ENCODE peak calls at places on chromosomes 3 and 15, in five cellular contexts. L is MM.1S, M is GM12878, B is endodermal cell, H is uterus. D is an unnamed sample. For H3K4me1, the result is how much of the 10 kb centered on the place peaks cover.

GRCh38 chr15:93708721-93709120 is 522.6 kb upstream of the MCTP2 start:
- DNase-seq in H (no peak), L (no peak), B (no peak), M (no peak), D (no peak)

GRCh38 chr15:96135166-96136093 is 195.1 kb upstream of the NR2F2 start:
- DNase-seq in L (no peak), M (no peak), B (no peak), H (no peak), D (no peak)

GRCh38 chr3:111810909-111811308 is 48.2 kb upstream of the PHLDB2 start:
- DNase-seq in H (no peak), L (no peak), B (no peak), M (no peak), D (no peak)

GRCh38 chr15:45704329-45705249 is 69.8 kb downstream of the SQOR start:
- DNase-seq in L (no peak), B (peak), H (peak), M (no peak), D (no peak)

GRCh38 chr3:8529197-8529637 is 27.6 kb downstream of the LMCD1 start:
- DNase-seq in L (no peak), B (peak), M (no peak), H (peak), D (no peak)

GRCh38 chr15:90004671-90005070 is 3.5 kb downstream of the ZNF710 start:
- DNase-seq in M (no peak), B (no peak), L (no peak), H (no peak), D (peak)

GRCh38 chr3:1677576-1678164 is 421.0 kb upstream of the CNTN4 start:
- DNase-seq in B (no peak), M (no peak), L (no peak), H (no peak), D (no peak)

GRCh38 chr3:165852150-165852549 is 14.9 kb upstream of the BCHE start:
- DNase-seq in L (no peak), M (no peak), B (no peak), H (no peak), D (no peak)

GRCh38 chr15:96329403-96329981 is 1.0 kb upstream of the NR2F2 start:
- DNase-seq in B (no peak), H (peak), L (no peak), M (no peak), D (no peak)

GRCh38 chr15:57861039-57861638 is 154.6 kb downstream of the POLR2M start:
- DNase-seq in M (peak), B (no peak), L (peak), H (no peak), D (no peak)

GRCh38 chr3:142240708-142241107 is 15.3 kb upstream of the GK5 start:
- DNase-seq in L (no peak), H (no peak), B (no peak), M (no peak), D (no peak)

GRCh38 chr3:53145109-53146077 is 15.2 kb upstream of the RFT1 start:
- DNase-seq in B (no peak), L (no peak), M (no peak), H (no peak), D (no peak)
- H3K4me1 ChIP-seq in B (under half), L (under half), M (under half), H (under half), D (under half)

GRCh38 chr3:107986505-107986904 is 104.3 kb downstream of the CD47 start:
- DNase-seq in M (no peak), B (no peak), L (no peak), H (no peak), D (no peak)

GRCh38 chr3:107985496-107985895 is 105.3 kb downstream of the CD47 start:
- DNase-seq in M (peak), B (no peak), H (no peak), L (no peak), D (no peak)

GRCh38 chr3:107988464-107989156 is 102.2 kb downstream of the CD47 start:
- DNase-seq in H (no peak), B (no peak), M (no peak), L (no peak), D (no peak)

GRCh38 chr3:107989651-107990050 is 101.2 kb downstream of the CD47 start:
- DNase-seq in H (no peak), M (no peak), L (no peak), B (no peak), D (no peak)

DNA sequence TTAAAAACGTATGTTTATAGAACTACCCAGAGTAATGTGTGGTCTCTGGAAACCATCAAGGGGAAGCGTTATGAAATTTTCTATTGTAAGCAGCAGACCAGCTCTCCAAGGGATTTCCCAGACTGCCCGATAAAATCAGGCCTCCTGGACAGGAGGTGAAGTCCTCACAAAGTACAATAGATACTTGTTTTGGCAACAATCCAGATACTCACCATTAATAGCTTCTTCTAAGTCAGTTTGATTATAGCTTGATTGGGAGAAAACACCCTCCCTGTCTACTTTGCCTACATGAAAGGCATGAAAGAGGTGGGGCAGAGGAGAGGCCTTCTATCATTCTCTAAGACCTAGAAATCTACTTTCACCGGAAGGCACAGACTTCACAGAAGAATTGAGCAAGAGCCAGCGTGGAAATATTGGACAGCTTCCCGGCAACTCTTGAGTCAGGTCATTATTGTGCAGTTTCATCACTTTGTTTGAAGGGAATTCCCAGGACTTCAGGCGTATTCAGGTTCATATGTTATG is 103.7 kb downstream of the CD47 start:
- DNase-seq in L (no peak), H (peak), M (no peak), B (no peak), D (peak)
- H3K4me1 ChIP-seq in L (under half), H (under half), M (under half), B (under half), D (under half)

GRCh38 chr3:114212646-114213045 is 24.7 kb downstream of the ZNF80 start:
- DNase-seq in B (peak), M (no peak), H (no peak), L (no peak), D (no peak)
- H3K4me1 ChIP-seq in B (under half), M (under half), H (under half), L (under half), D (under half)

GRCh38 chr3:4990061-4990460 is 10.8 kb downstream of the BHLHE40 start:
- DNase-seq in M (no peak), H (no peak), B (no peak), L (no peak), D (no peak)
- H3K4me1 ChIP-seq in M (under half), H (under half), B (under half), L (under half), D (under half)

D was measured in right atrium auricular region.